ENCODE peak calls at places on chromosomes 12 and 14, in four cellular contexts. A is HFF-Myc, M is AG09309, F is brain microvascular endothelial cell. L is an unnamed sample.
A peak's percentile ranks its signal among the peaks of the same experiment; 100 is the strongest.

GRCh38 chr14:32202468-32202865 is 602 bp downstream of the RNU6-8 start:
- DNase-seq in A (no peak), M (no peak), F (peak; percentile 14), L (peak; percentile 62)

GRCh38 chr14:92473947-92474535 is 39.5 kb upstream of the RIN3 start:
- DNase-seq in A (no peak), M (no peak), F (no peak), L (peak; percentile 16)

GRCh38 chr14:33936391-33936790 is 14.5 kb downstream of the EGLN3 start:
- DNase-seq in A (no peak), M (no peak), F (no peak), L (no peak)

GRCh38 chr12:25924535-25925001 is 33.9 kb upstream of the RASSF8 start:
- DNase-seq in A (peak; percentile 12), M (peak; percentile 41), F (no peak), L (no peak)

GRCh38 chr14:100389497-100390104 is 66.5 kb downstream of the SLC25A47 start:
- DNase-seq in A (no peak), M (no peak), F (no peak), L (no peak)

GRCh38 chr12:2138871-2139308 is 86.1 kb downstream of the CACNA1C start:
- DNase-seq in A (no peak), M (no peak), F (peak; percentile 27), L (peak; percentile 42)

GRCh38 chr12:31574803-31575573 is 15.9 kb downstream of the DENND5B start:
- DNase-seq in A (no peak), M (no peak), F (no peak), L (peak; percentile 18)

GRCh38 chr14:104291123-104292000 is 153.0 kb downstream of the KIF26A start:
- DNase-seq in A (no peak), M (no peak), F (no peak), L (no peak)

GRCh38 chr12:62211510-62211909 is 48.7 kb upstream of the USP15 start:
- DNase-seq in A (no peak), M (no peak), F (no peak), L (no peak)

GRCh38 chr14:26917086-26917485 is 319.3 kb upstream of the NOVA1 start:
- DNase-seq in A (peak; percentile 11), M (no peak), F (no peak), L (peak; percentile 47)

GRCh38 chr12:47903151-47903611 is 1.6 kb downstream of the VDR start:
- DNase-seq in A (no peak), M (peak; percentile 45), F (peak; percentile 38), L (peak; percentile 88)

GRCh38 chr12:8037046-8037663 is 4.6 kb downstream of the FOXJ2 start:
- DNase-seq in A (no peak), M (no peak), F (no peak), L (no peak)

GRCh38 chr12:122944588-122944987 is 21.7 kb downstream of the ABCB9 start:
- DNase-seq in A (peak; percentile 43), M (no peak), F (no peak), L (peak; percentile 58)

GRCh38 chr12:38905480-38906351 is at the start of gene CPNE8:
- DNase-seq in A (no peak), M (no peak), F (peak; percentile 25), L (peak; percentile 60)

GRCh38 chr12:40793471-40793870 is 101.2 kb downstream of the CNTN1 start:
- DNase-seq in A (no peak), M (no peak), F (no peak), L (no peak)

GRCh38 chr12:124745468-124745890 is 118.2 kb downstream of the SCARB1 start:
- DNase-seq in A (no peak), M (no peak), F (no peak), L (no peak)

GRCh38 chr14:74427651-74428050 is 1.6 kb upstream of the SYNDIG1L start:
- DNase-seq in A (no peak), M (no peak), F (no peak), L (no peak)

GRCh38 chr14:97380539-97380941 is 583.4 kb downstream of the VRK1 start:
- DNase-seq in A (no peak), M (no peak), F (no peak), L (no peak)

GRCh38 chr14:57760891-57761290 is 105.0 kb downstream of the SLC35F4 start:
- DNase-seq in A (no peak), M (no peak), F (no peak), L (no peak)

GRCh38 chr12:132550014-132550802 is 60.2 kb downstream of the LRCOL1 start:
- DNase-seq in A (no peak), M (no peak), F (no peak), L (no peak)

GRCh38 chr14:89117017-89117416 is 292.6 kb downstream of the TTC8 start:
- DNase-seq in A (no peak), M (no peak), F (no peak), L (no peak)

GRCh38 chr12:31626270-31626669 is 33.2 kb upstream of the ETFBKMT start:
- DNase-seq in A (no peak), M (no peak), F (no peak), L (no peak)

GRCh38 chr14:34981743-34982420 is 910 bp upstream of the SRP54 start:
- DNase-seq in A (no peak), M (no peak), F (peak; percentile 35), L (no peak)

GRCh38 chr12:104304261-104305004 is 894 bp downstream of the EID3 start:
- DNase-seq in A (no peak), M (no peak), F (no peak), L (no peak)
- H3K4me3 ChIP-seq in A (peak overlapping the region; percentile 37), M (peak overlapping the region; percentile 45), F (no peak overlapping the region), L (peak overlapping the region; percentile 46)

GRCh38 chr14:54370323-54371125 is 26.3 kb upstream of the CDKN3 start:
- DNase-seq in A (no peak), M (no peak), F (no peak), L (no peak)

GRCh38 chr14:54369343-54369742 is 27.5 kb upstream of the CDKN3 start:
- DNase-seq in A (no peak), M (no peak), F (no peak), L (no peak)

GRCh38 chr14:54362759-54363437 is 33.9 kb upstream of the CDKN3 start:
- DNase-seq in A (no peak), M (no peak), F (no peak), L (no peak)

GRCh38 chr14:54364555-54365415 is 32.0 kb upstream of the CDKN3 start:
- DNase-seq in A (no peak), M (peak; percentile 73), F (no peak), L (peak; percentile 51)

GRCh38 chr14:54366726-54367707 is 29.8 kb upstream of the CDKN3 start:
- DNase-seq in A (no peak), M (peak; percentile 57), F (peak; percentile 63), L (peak; percentile 73)
- H3K4me3 ChIP-seq in A (no peak overlapping the region), M (no peak overlapping the region), F (no peak overlapping the region), L (no peak overlapping the region)

DNA sequence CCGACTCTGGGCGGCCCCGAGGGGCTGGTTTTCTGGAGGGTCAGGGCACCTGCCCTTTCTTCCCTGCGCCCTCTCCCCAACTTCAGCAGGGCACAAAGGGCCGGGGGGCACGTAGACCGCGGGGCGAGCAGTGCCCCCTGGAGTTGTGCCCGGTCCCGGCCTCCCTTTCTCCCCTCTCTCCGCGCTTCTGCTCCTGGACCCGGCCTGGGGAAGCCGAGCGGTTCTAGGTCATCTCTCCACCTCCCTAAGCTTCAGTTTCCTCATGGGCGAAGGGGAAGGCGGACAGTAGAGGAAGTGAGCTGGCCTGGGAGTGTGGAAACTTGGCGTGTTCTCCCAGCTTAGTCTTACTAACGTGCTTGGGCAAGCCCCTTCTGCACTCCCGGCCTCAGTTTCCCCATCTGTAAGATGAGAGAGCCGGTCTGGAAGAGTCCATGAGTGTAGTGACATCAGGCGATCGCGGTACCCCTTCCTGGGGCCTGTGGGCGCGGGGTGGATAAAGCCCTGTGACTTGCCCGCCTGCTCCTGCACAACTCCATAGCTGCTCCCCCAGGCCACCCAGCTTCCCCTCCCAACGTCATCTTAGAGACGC is 158.6 kb upstream of the PARP11 start:
- DNase-seq in A (no peak), M (no peak), F (peak; percentile 35), L (no peak)
- H3K4me3 ChIP-seq in A (no peak overlapping the region), M (peak overlapping the region; percentile 41), F (peak overlapping the region; percentile 32), L (no peak overlapping the region)

GRCh38 chr12:51242896-51243295 is 4.3 kb downstream of the DAZAP2 start:
- DNase-seq in A (no peak), M (no peak), F (no peak), L (no peak)

GRCh38 chr12:51247523-51248206 is 9.0 kb downstream of the DAZAP2 start:
- DNase-seq in A (no peak), M (no peak), F (no peak), L (no peak)

GRCh38 chr12:51245476-51246253 is 7.0 kb downstream of the DAZAP2 start:
- DNase-seq in A (no peak), M (no peak), F (no peak), L (no peak)

GRCh38 chr12:51244269-51244668 is 5.6 kb downstream of the DAZAP2 start:
- DNase-seq in A (no peak), M (no peak), F (peak; percentile 22), L (no peak)

GRCh38 chr12:51246254-51246853 is 7.7 kb downstream of the DAZAP2 start:
- DNase-seq in A (peak; percentile 70), M (no peak), F (peak; percentile 29), L (no peak)
- H3K4me3 ChIP-seq in A (no peak overlapping the region), M (no peak overlapping the region), F (no peak overlapping the region), L (no peak overlapping the region)

DNA sequence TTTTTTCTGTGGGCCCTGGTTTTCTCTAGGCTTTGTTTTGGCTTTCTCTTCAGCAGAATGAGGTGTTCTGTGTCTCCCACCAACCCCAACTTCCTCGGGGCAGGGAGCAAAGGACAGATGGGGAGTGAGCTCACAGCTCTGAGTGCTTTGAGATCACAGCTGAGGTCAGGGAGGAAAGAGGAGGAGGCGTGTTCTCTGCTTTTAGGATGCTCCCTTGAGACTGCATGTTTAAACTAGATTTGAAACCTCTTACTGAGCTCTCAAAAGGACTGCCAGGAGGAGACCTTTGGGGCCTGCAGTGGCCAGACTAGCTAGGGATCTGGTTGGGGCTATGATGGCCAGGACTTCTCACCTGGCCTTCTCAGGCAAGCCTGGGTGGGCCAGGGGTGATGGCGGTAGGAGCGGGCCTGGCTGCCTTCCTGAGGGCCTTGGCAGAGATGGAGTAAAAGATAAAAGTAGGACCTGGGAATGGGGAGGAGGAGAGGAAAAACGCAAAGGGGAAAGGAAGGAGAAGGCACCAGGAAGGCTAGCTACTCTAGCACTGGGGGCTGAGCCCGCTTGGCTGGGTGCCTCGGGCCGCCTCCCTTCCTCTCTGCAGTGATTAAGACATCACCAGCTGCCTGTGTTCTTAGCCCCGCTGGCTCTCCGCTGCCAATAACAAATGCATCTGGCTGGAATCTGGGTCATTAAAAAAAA is 141.1 kb downstream of the TSPAN9 start:
- DNase-seq in A (no peak), M (peak; percentile 46), F (peak; percentile 80), L (peak; percentile 77)
- H3K4me3 ChIP-seq in A (no peak overlapping the region), M (no peak overlapping the region), F (no peak overlapping the region), L (no peak overlapping the region)